ENCODE peak calls at places on chromosomes 13 and 19, in ten cellular contexts. R is Calu3; U is PC-3; C is cardiac muscle cell; F is A549; P is choroid plexus epithelial cell; K is keratinocyte; H is endothelial cell; X is suprapubic skin; J is CD8-positive, alpha-beta T cell. Z is an unnamed sample.

GRCh38 chr19:35590875-35591274 is 4.9 kb downstream of the PMIS2 start:
- DNase-seq in F (no peak), J (no peak), H (no peak), C (no peak), U (no peak), K (no peak), P (no peak), X (no peak), R (no peak), Z (no peak)

GRCh38 chr19:3546119-3546518 is 7.1 kb downstream of the TEKTIP1 start:
- DNase-seq in P (no peak), H (no peak), K (no peak), U (no peak), J (no peak), R (no peak), C (no peak), F (no peak), X (no peak), Z (no peak)

GRCh38 chr13:108961542-108962125 is 332.2 kb downstream of the MYO16 start:
- DNase-seq in K (peak; percentile 19), X (no peak), F (peak; percentile 54), J (peak; percentile 5), U (peak; percentile 67), P (peak; percentile 79), H (no peak), C (peak; percentile 71), R (no peak), Z (no peak)

GRCh38 chr19:33780251-33780650 is 16.4 kb upstream of the KCTD15 start:
- DNase-seq in J (no peak), P (no peak), H (no peak), U (no peak), C (no peak), F (no peak), R (no peak), K (no peak), X (no peak), Z (no peak)

GRCh38 chr13:80001510-80001842 is 339.4 kb downstream of the SPRY2 start:
- DNase-seq in F (no peak), K (no peak), P (no peak), U (no peak), J (no peak), R (no peak), C (no peak), X (no peak), H (no peak), Z (no peak)

GRCh38 chr13:86002921-86003488 is 203.8 kb upstream of the SLITRK6 start:
- DNase-seq in P (no peak), J (no peak), C (no peak), X (no peak), R (no peak), K (no peak), U (no peak), F (no peak), H (no peak), Z (no peak)

GRCh38 chr19:51571599-51571998 is 516 bp downstream of the ZNF175 start:
- DNase-seq in H (no peak), X (no peak), J (no peak), C (no peak), F (peak; percentile 18), P (peak; percentile 41), U (peak; percentile 9), K (no peak), R (no peak), Z (no peak)

GRCh38 chr13:21344662-21345176 is 114.4 kb downstream of the ZDHHC20 start:
- DNase-seq in J (peak; percentile 8), R (no peak), C (no peak), X (no peak), U (no peak), P (no peak), K (no peak), H (no peak), F (no peak), Z (no peak)

GRCh38 chr13:26628706-26629105 is 71.2 kb downstream of the WASF3 start:
- DNase-seq in R (peak; percentile 6), K (no peak), J (no peak), X (no peak), C (peak; percentile 47), P (peak; percentile 76), U (peak; percentile 3), H (no peak), F (peak; percentile 14), Z (no peak)

GRCh38 chr19:41307090-41307875 is 2.7 kb upstream of the CCDC97 start:
- DNase-seq in R (no peak), H (no peak), F (no peak), P (no peak), X (no peak), C (no peak), J (no peak), K (no peak), U (no peak), Z (no peak)

GRCh38 chr13:26658491-26658890 is 101.0 kb downstream of the WASF3 start:
- DNase-seq in C (no peak), F (no peak), K (no peak), X (no peak), P (no peak), U (no peak), J (no peak), R (no peak), H (no peak), Z (no peak)

GRCh38 chr19:45403781-45404556 is 900 bp downstream of the PPP1R13L start:
- DNase-seq in P (peak; percentile 54), H (peak; percentile 73), R (peak; percentile 97), K (peak; percentile 75), F (peak; percentile 80), X (no peak), C (peak; percentile 35), U (peak; percentile 75), J (peak; percentile 31), Z (no peak)

GRCh38 chr19:45403272-45403671 is 1.6 kb downstream of the PPP1R13L start:
- DNase-seq in K (no peak), P (no peak), H (no peak), R (no peak), X (no peak), J (no peak), C (no peak), F (no peak), U (no peak), Z (no peak)

GRCh38 chr19:45401815-45402468 is 2.9 kb downstream of the PPP1R13L start:
- DNase-seq in C (no peak), F (no peak), R (no peak), P (no peak), H (no peak), J (no peak), U (no peak), X (no peak), K (no peak), Z (no peak)

GRCh38 chr19:45404557-45405434 is at the start of gene PPP1R13L:
- DNase-seq in K (peak; percentile 94), R (peak; percentile 98), H (peak; percentile 74), F (peak; percentile 96), J (no peak), P (peak; percentile 85), X (peak; percentile 92), U (peak; percentile 90), C (peak; percentile 80), Z (peak; percentile 96)

DNA sequence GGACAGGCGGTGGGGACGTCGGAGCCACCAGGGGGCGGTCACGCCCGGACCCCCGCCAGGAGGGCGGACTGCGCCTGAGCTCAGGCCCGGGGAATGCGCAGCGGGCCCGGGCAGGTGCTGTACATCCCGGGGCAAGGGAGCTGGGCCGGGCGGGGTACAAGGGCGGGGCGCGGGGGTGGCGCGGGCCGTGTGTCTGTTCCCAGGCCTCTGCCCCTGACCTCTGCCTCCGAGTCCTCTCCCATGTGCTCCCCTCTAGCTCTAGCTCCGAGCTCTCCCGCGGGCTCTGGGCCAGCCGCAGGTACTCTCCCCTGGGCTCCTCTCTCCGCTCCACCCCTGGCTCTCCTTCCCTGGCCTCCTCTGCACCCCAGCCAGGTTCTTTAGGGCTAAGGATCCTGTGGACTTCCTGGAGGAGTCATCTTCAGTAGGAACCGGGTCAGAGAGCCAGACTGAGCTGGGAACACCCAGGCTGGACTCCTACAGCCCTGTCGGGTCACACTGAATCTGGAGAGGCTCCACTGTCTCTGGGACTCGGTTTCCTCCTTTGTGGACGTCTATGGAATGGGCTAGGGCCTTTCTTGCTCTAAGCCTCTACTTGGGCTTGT is 2.3 kb downstream of the PPP1R13L start:
- DNase-seq in U (no peak), F (peak; percentile 85), C (peak; percentile 34), P (no peak), J (no peak), X (no peak), K (peak; percentile 63), H (peak; percentile 79), R (peak; percentile 91), Z (no peak)
- TF ChIP-seq CTCF in U (no peak), F (peak; percentile 83), C (no peak), P (no peak), J (peak; percentile 18), X (peak; percentile 74), K (no peak), H (peak; percentile 77), R (no peak), Z (peak; percentile 84)

GRCh38 chr13:58843567-58843966 is 1212.0 kb downstream of the PCDH17 start:
- DNase-seq in H (no peak), J (no peak), R (no peak), X (no peak), P (no peak), U (no peak), K (no peak), F (no peak), C (no peak), Z (no peak)
- TF ChIP-seq CTCF in H (no peak), J (no peak), R (no peak), X (no peak), P (no peak), U (no peak), K (no peak), F (no peak), C (no peak), Z (peak; percentile 15)

GRCh38 chr13:94987081-94987480 is 274.7 kb upstream of the SOX21 start:
- DNase-seq in H (no peak), X (no peak), J (no peak), F (no peak), P (no peak), C (peak; percentile 22), R (no peak), U (no peak), K (no peak), Z (no peak)
- TF ChIP-seq CTCF in H (no peak), X (no peak), J (no peak), F (no peak), P (no peak), C (no peak), R (no peak), U (no peak), K (no peak), Z (no peak)

DNA sequence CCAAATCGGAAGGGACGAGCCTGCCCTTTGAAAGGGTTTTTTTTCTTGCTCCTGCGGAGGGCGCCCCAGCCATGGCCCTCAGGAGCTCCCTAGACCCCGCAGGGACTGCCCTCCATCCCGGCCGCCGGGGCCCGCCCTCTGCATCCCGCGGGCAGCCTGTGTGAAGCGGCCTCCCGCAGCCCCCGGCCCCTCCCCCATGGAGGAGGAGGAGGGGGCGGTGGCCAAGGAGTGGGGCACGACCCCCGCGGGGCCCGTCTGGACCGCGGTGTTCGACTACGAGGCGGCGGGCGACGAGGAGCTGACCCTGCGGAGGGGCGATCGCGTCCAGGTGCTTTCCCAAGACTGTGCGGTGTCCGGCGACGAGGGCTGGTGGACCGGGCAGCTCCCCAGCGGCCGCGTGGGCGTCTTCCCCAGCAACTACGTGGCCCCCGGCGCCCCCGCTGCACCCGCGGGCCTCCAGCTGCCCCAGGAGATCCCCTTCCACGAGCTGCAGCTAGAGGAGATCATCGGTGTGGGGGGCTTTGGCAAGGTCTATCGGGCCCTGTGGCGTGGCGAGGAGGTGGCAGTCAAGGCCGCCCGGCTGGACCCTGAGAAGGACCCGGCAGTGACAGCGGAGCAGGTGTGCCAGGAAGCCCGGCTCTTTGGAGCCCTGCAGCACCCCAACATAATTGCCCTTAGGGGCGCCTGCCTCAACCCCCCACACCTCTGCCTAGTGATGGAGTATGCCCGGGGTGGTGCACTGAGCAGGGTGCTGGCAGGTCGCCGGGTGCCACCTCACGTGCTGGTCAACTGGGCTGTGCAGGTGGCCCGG is 815 bp downstream of the MAP3K10 start:
- DNase-seq in X (no peak), R (peak; percentile 50), H (peak; percentile 45), C (peak; percentile 36), U (peak; percentile 2), P (peak; percentile 15), F (peak; percentile 52), J (no peak), K (no peak), Z (no peak)
- TF ChIP-seq CTCF in X (no peak), R (no peak), H (no peak), C (no peak), U (no peak), P (no peak), F (peak; percentile 27), J (no peak), K (no peak), Z (peak; percentile 44)